ENCODE peak calls at places on chromosomes 2 and 18, in eight cellular contexts. K, X, O, W, G, L, A and S are unnamed samples.

GRCh38 chr2:5690718-5691658 is 1.2 kb upstream of the SOX11 start:
- DNase-seq in K (no peak), X (peak), O (no peak), W (no peak), G (no peak), L (no peak), A (no peak), S (no peak)

GRCh38 chr2:133377021-133377481 is 191.2 kb downstream of the NCKAP5 start:
- DNase-seq in K (no peak), X (no peak), O (no peak), W (no peak), G (peak), L (no peak), A (no peak), S (no peak)

GRCh38 chr2:102735431-102736130 is 26.2 kb upstream of the TMEM182 start:
- DNase-seq in K (no peak), X (no peak), O (peak), W (no peak), G (no peak), L (no peak), A (peak), S (peak)

GRCh38 chr2:207437857-207438166 is 92.0 kb upstream of the CREB1 start:
- DNase-seq in K (no peak), X (no peak), O (no peak), W (no peak), G (no peak), L (no peak), A (no peak), S (no peak)

GRCh38 chr2:98500561-98500960 is 55.9 kb downstream of the INPP4A start:
- DNase-seq in K (no peak), X (no peak), O (no peak), W (no peak), G (no peak), L (no peak), A (no peak), S (no peak)

GRCh38 chr18:22558945-22559385 is 141.2 kb upstream of the CTAGE1 start:
- DNase-seq in K (no peak), X (peak), O (no peak), W (no peak), G (no peak), L (no peak), A (no peak), S (no peak)

GRCh38 chr18:54672109-54672508 is 81.1 kb downstream of the DYNAP start:
- DNase-seq in K (no peak), X (no peak), O (no peak), W (no peak), G (no peak), L (no peak), A (no peak), S (no peak)

GRCh38 chr2:199806179-199806578 is 44.8 kb downstream of the FTCDNL1 start:
- DNase-seq in K (no peak), X (no peak), O (no peak), W (no peak), G (peak), L (no peak), A (no peak), S (peak)

GRCh38 chr2:7430421-7430868 is 513.2 kb downstream of the RNF144A start:
- DNase-seq in K (no peak), X (no peak), O (no peak), W (no peak), G (no peak), L (no peak), A (no peak), S (no peak)

GRCh38 chr2:113829836-113830235 is 60.1 kb upstream of the ACTR3 start:
- DNase-seq in K (no peak), X (no peak), O (no peak), W (no peak), G (no peak), L (no peak), A (no peak), S (no peak)

GRCh38 chr2:29878898-29879297 is 42.5 kb downstream of the ALK start:
- DNase-seq in K (no peak), X (no peak), O (no peak), W (no peak), G (peak), L (no peak), A (no peak), S (peak)

GRCh38 chr2:236168110-236169067 is at the start of gene GBX2:
- DNase-seq in K (no peak), X (peak), O (no peak), W (no peak), G (no peak), L (no peak), A (no peak), S (peak)

GRCh38 chr2:1687254-1687653 is 57.1 kb downstream of the PXDN start:
- DNase-seq in K (no peak), X (no peak), O (no peak), W (no peak), G (no peak), L (no peak), A (no peak), S (no peak)

GRCh38 chr2:58283931-58284330 is 42.8 kb upstream of the FANCL start:
- DNase-seq in K (no peak), X (no peak), O (no peak), W (no peak), G (no peak), L (no peak), A (no peak), S (no peak)

GRCh38 chr2:72572501-72572900 is 253.3 kb downstream of the EXOC6B start:
- DNase-seq in K (no peak), X (no peak), O (no peak), W (no peak), G (no peak), L (no peak), A (no peak), S (no peak)

GRCh38 chr2:241965931-241966412 is 96.4 kb downstream of the RTP5 start:
- DNase-seq in K (peak), X (peak), O (peak), W (peak), G (peak), L (peak), A (peak), S (peak)

GRCh38 chr2:225030089-225030653 is 12.1 kb downstream of the DOCK10 start:
- DNase-seq in K (no peak), X (no peak), O (no peak), W (no peak), G (no peak), L (no peak), A (no peak), S (no peak)

GRCh38 chr18:76167440-76167839 is 327.6 kb downstream of the ZNF516 start:
- DNase-seq in K (no peak), X (no peak), O (no peak), W (no peak), G (no peak), L (no peak), A (no peak), S (no peak)

GRCh38 chr18:40041951-40042350 is 1913.1 kb upstream of the PIK3C3 start:
- DNase-seq in K (no peak), X (no peak), O (no peak), W (no peak), G (no peak), L (no peak), A (no peak), S (no peak)

GRCh38 chr2:240996834-240997140 is 1.6 kb upstream of the SNED1 start:
- DNase-seq in K (no peak), X (no peak), O (no peak), W (no peak), G (no peak), L (no peak), A (no peak), S (no peak)

GRCh38 chr2:101087638-101088037 is 63.5 kb downstream of the TBC1D8 start:
- DNase-seq in K (no peak), X (no peak), O (no peak), W (no peak), G (no peak), L (no peak), A (no peak), S (no peak)

GRCh38 chr18:58570360-58571064 is 58.4 kb downstream of the ALPK2 start:
- DNase-seq in K (no peak), X (no peak), O (no peak), W (no peak), G (no peak), L (no peak), A (no peak), S (no peak)

GRCh38 chr2:218635719-218636118 is 23.7 kb downstream of the ZNF142 start:
- DNase-seq in K (no peak), X (no peak), O (no peak), W (no peak), G (no peak), L (no peak), A (no peak), S (no peak)

GRCh38 chr2:206275274-206276160 is 1.1 kb downstream of the ZDBF2 start:
- DNase-seq in K (no peak), X (no peak), O (peak), W (peak), G (peak), L (peak), A (peak), S (peak)

GRCh38 chr18:74331404-74331803 is 15.8 kb downstream of the C18orf63 start:
- DNase-seq in K (no peak), X (peak), O (peak), W (no peak), G (peak), L (no peak), A (peak), S (peak)

GRCh38 chr2:37648316-37649011 is 23.0 kb downstream of the CDC42EP3 start:
- DNase-seq in K (no peak), X (no peak), O (peak), W (no peak), G (no peak), L (no peak), A (peak), S (peak)